ENCODE peak calls at places on chromosome 5, in four cellular contexts. One of them, this sample, is unnamed.

GRCh38 chr5:126597156-126597555 is 2.1 kb upstream of the ALDH7A1 start:
- DNase-seq in HL-60: no peak
- DNase-seq in K562: no peak
- DNase-seq in GM12878: no peak
- DNase-seq in this sample: no peak

GRCh38 chr5:20972419-20972925 is 984.5 kb upstream of the CDH18 start:
- DNase-seq in HL-60: no peak
- DNase-seq in K562: peak; percentile 7
- DNase-seq in GM12878: no peak
- DNase-seq in this sample: no peak

GRCh38 chr5:76942581-76942980 is 10.3 kb upstream of the CRHBP start:
- DNase-seq in HL-60: no peak
- DNase-seq in K562: no peak
- DNase-seq in GM12878: no peak
- DNase-seq in this sample: no peak

GRCh38 chr5:67292201-67292940 is 95.8 kb upstream of the CD180 start:
- DNase-seq in HL-60: no peak
- DNase-seq in K562: no peak
- DNase-seq in GM12878: no peak
- DNase-seq in this sample: no peak

GRCh38 chr5:147670815-147671214 is 111.7 kb downstream of the JAKMIP2 start:
- DNase-seq in HL-60: no peak
- DNase-seq in K562: no peak
- DNase-seq in GM12878: no peak
- DNase-seq in this sample: no peak

GRCh38 chr5:115961413-115962238 is 649 bp upstream of the LVRN start:
- DNase-seq in HL-60: no peak
- DNase-seq in K562: no peak
- DNase-seq in GM12878: no peak
- DNase-seq in this sample: no peak

GRCh38 chr5:60740322-60740721 is 40.4 kb upstream of the DEPDC1B start:
- DNase-seq in HL-60: no peak
- DNase-seq in K562: no peak
- DNase-seq in GM12878: no peak
- DNase-seq in this sample: no peak

GRCh38 chr5:153623117-153623516 is 132.6 kb downstream of the GRIA1 start:
- DNase-seq in HL-60: no peak
- DNase-seq in K562: no peak
- DNase-seq in GM12878: no peak
- DNase-seq in this sample: no peak

GRCh38 chr5:59107692-59108091 is 524.8 kb downstream of the RAB3C start:
- DNase-seq in HL-60: no peak
- DNase-seq in K562: no peak
- DNase-seq in GM12878: no peak
- DNase-seq in this sample: no peak

GRCh38 chr5:138000102-138000723 is 32.7 kb downstream of the FAM13B start:
- DNase-seq in HL-60: no peak
- DNase-seq in K562: peak; percentile 85
- DNase-seq in GM12878: no peak
- DNase-seq in this sample: no peak

GRCh38 chr5:72191404-72191803 is 84.1 kb downstream of the MAP1B start:
- DNase-seq in HL-60: no peak
- DNase-seq in K562: no peak
- DNase-seq in GM12878: no peak
- DNase-seq in this sample: no peak

GRCh38 chr5:78627175-78627574 is 21.4 kb downstream of the LHFPL2 start:
- DNase-seq in HL-60: no peak
- DNase-seq in K562: peak; percentile 22
- DNase-seq in GM12878: no peak
- DNase-seq in this sample: no peak

GRCh38 chr5:136750507-136750906 is 385.2 kb upstream of the TRPC7 start:
- DNase-seq in HL-60: no peak
- DNase-seq in K562: no peak
- DNase-seq in GM12878: no peak
- DNase-seq in this sample: no peak

GRCh38 chr5:52867809-52868208 is 80.1 kb downstream of the ITGA1 start:
- DNase-seq in HL-60: no peak
- DNase-seq in K562: no peak
- DNase-seq in GM12878: no peak
- DNase-seq in this sample: no peak

GRCh38 chr5:171984748-171985419 is 21.6 kb downstream of the FBXW11 start:
- DNase-seq in HL-60: no peak
- DNase-seq in K562: no peak
- DNase-seq in GM12878: no peak
- DNase-seq in this sample: no peak

GRCh38 chr5:112217847-112218579 is 201.1 kb downstream of the EPB41L4A start:
- DNase-seq in HL-60: no peak
- DNase-seq in K562: peak; percentile 34
- DNase-seq in GM12878: no peak
- DNase-seq in this sample: no peak

GRCh38 chr5:14374100-14374499 is 207.5 kb upstream of the OTULINL start:
- DNase-seq in HL-60: no peak
- DNase-seq in K562: no peak
- DNase-seq in GM12878: no peak
- DNase-seq in this sample: no peak

GRCh38 chr5:178496661-178497060 is 93.5 kb downstream of the COL23A1 start:
- DNase-seq in HL-60: no peak
- DNase-seq in K562: no peak
- DNase-seq in GM12878: no peak
- DNase-seq in this sample: no peak

GRCh38 chr5:123754167-123754840 is 242.3 kb downstream of the CSNK1G3 start:
- DNase-seq in HL-60: no peak
- DNase-seq in K562: no peak
- DNase-seq in GM12878: no peak
- DNase-seq in this sample: no peak

GRCh38 chr5:123753349-123754166 is 241.6 kb downstream of the CSNK1G3 start:
- DNase-seq in HL-60: no peak
- DNase-seq in K562: no peak
- DNase-seq in GM12878: no peak
- DNase-seq in this sample: no peak

GRCh38 chr5:123754903-123755302 is 242.9 kb downstream of the CSNK1G3 start:
- DNase-seq in HL-60: no peak
- DNase-seq in K562: no peak
- DNase-seq in GM12878: no peak
- DNase-seq in this sample: no peak

GRCh38 chr5:123756325-123756664 is 244.3 kb downstream of the CSNK1G3 start:
- DNase-seq in HL-60: no peak
- DNase-seq in K562: no peak
- DNase-seq in GM12878: no peak
- DNase-seq in this sample: no peak

DNA sequence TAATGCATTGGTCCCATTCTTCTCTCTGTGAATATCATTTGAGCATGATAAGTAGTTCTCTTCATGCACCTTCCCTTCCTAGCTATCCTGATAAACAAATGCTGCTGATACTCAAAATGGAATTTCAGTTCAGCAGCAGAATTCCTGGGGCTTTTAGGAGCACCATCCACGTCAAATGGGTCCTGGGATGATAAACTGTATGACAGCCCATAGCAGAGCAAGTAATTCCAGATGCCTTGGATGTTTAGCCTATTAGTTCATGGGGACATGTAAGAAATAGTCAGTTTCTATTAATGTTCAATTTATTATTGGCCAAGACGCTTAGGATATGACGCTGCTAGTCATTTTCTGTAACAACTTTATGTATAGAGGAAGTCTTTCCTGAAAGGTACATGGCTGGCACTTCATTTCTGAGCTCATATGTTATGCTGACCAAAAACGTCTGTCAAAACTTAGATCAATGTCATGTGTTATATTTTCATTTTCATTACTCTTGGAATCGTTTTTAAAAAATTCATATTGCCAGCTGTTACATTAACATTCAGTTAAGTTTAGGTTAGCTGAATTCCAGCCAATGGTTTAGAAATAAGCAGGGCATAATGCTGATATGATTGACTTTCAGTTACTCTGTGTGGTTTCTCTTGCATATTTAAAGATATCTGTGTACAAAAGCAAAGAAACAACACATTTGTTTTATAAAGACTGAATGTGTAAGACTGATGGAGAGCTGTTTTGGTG is 243.8 kb downstream of the CSNK1G3 start:
- DNase-seq in HL-60: no peak
- DNase-seq in K562: no peak
- DNase-seq in GM12878: no peak
- DNase-seq in this sample: no peak
- TF ChIP-seq POLR2AphosphoS5 in HL-60: no peak
- TF ChIP-seq POLR2AphosphoS5 in K562: no peak
- TF ChIP-seq POLR2AphosphoS5 in GM12878: no peak
- TF ChIP-seq POLR2AphosphoS5 in this sample: no peak

GRCh38 chr5:5884593-5884992 is 462.1 kb downstream of the ICE1 start:
- DNase-seq in HL-60: no peak
- DNase-seq in K562: no peak
- DNase-seq in GM12878: no peak
- DNase-seq in this sample: no peak
- TF ChIP-seq SPI1 in HL-60: no peak
- TF ChIP-seq SPI1 in K562: no peak
- TF ChIP-seq SPI1 in GM12878: no peak
- TF ChIP-seq SPI1 in this sample: no peak

GRCh38 chr5:141051526-141051876 is 327 bp downstream of the PCDHB1 start:
- DNase-seq in HL-60: no peak
- DNase-seq in K562: no peak
- DNase-seq in GM12878: no peak
- DNase-seq in this sample: no peak
- TF ChIP-seq POLR2AphosphoS5 in HL-60: no peak
- TF ChIP-seq POLR2AphosphoS5 in K562: no peak
- TF ChIP-seq POLR2AphosphoS5 in GM12878: no peak
- TF ChIP-seq POLR2AphosphoS5 in this sample: no peak

GRCh38 chr5:151110122-151110681 is 29.4 kb upstream of the TNIP1 start:
- DNase-seq in HL-60: no peak
- DNase-seq in K562: no peak
- DNase-seq in GM12878: no peak
- DNase-seq in this sample: no peak

GRCh38 chr5:151110992-151111391 is 30.2 kb upstream of the TNIP1 start:
- DNase-seq in HL-60: no peak
- DNase-seq in K562: no peak
- DNase-seq in GM12878: no peak
- DNase-seq in this sample: no peak

GRCh38 chr5:151118898-151119600 is 38.2 kb upstream of the TNIP1 start:
- DNase-seq in HL-60: no peak
- DNase-seq in K562: no peak
- DNase-seq in GM12878: no peak
- DNase-seq in this sample: no peak

GRCh38 chr5:151121095-151121494 is 36.5 kb downstream of the ANXA6 start:
- DNase-seq in HL-60: no peak
- DNase-seq in K562: no peak
- DNase-seq in GM12878: no peak
- DNase-seq in this sample: no peak

GRCh38 chr5:151115272-151115905 is 34.6 kb upstream of the TNIP1 start:
- DNase-seq in HL-60: peak; percentile 54
- DNase-seq in K562: peak; percentile 76
- DNase-seq in GM12878: no peak
- DNase-seq in this sample: peak; percentile 59
- TF ChIP-seq SPI1 in HL-60: peak; percentile 33
- TF ChIP-seq SPI1 in K562: no peak
- TF ChIP-seq SPI1 in GM12878: no peak
- TF ChIP-seq SPI1 in this sample: no peak

GRCh38 chr5:42516282-42517042 is 93.2 kb downstream of the GHR start:
- DNase-seq in HL-60: no peak
- DNase-seq in K562: no peak
- DNase-seq in GM12878: no peak
- DNase-seq in this sample: no peak
- TF ChIP-seq POLR2AphosphoS5 in HL-60: no peak
- TF ChIP-seq POLR2AphosphoS5 in K562: no peak
- TF ChIP-seq POLR2AphosphoS5 in GM12878: no peak
- TF ChIP-seq POLR2AphosphoS5 in this sample: no peak

DNA sequence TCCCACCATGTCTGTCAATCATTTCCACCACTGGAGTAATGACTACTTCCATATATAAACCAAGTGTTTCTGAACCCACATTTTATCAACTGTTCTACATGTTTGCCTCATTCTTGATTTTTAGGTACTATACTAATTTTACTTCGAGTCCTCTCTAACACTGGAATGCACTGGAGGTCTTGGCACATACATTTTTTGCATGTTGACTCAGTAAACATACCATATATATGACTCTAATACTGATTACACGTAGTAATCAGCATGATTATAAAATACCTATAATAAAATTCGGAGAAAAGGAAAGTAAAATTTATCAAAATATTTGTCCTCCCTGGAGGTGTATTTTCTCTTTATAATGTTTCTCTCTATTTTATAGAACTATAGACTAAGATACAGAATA is 621.7 kb upstream of the NUDT12 start:
- DNase-seq in HL-60: no peak
- DNase-seq in K562: no peak
- DNase-seq in GM12878: no peak
- DNase-seq in this sample: no peak
- TF ChIP-seq SPI1 in HL-60: no peak
- TF ChIP-seq SPI1 in K562: no peak
- TF ChIP-seq SPI1 in GM12878: no peak
- TF ChIP-seq SPI1 in this sample: no peak

DNA sequence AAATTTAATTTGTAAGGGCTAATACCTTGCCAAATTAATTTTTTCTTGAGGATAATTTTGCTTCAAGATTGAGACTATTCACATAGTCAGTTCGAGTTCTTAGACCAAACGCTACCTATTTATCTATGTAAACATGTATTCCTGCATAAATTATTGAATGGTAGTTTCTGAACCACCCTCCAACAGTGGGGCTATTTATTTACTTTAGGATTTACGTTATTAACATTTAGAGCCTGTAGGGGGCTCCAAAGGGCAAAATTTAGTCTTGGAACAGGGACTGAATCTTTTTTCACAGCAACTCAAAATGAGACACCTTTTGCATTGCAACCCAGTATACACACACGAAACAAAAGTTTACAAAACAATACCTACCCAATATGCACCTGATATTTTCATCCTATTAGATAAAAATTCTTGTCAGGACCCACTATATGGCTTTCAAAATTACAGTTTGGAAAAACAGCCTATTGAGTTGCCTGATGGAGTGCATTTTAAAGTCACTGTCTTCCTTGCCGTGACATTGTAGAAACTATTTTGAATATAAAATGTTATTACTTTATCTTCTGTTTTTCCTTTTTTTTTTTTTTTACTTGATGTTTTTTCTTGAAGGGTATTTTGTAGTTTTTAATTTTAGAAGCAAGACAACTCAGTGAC is 47.1 kb upstream of the POU4F3 start:
- DNase-seq in HL-60: no peak
- DNase-seq in K562: peak; percentile 72
- DNase-seq in GM12878: no peak
- DNase-seq in this sample: peak; percentile 9
- TF ChIP-seq POLR2AphosphoS5 in HL-60: no peak
- TF ChIP-seq POLR2AphosphoS5 in K562: no peak
- TF ChIP-seq POLR2AphosphoS5 in GM12878: no peak
- TF ChIP-seq POLR2AphosphoS5 in this sample: no peak

This sample was measured in GM12891.